ENCODE peak calls at places on chromosomes 2 and 18, in eight cellular contexts. X is left lung, Q is neural progenitor cell, H is colonic mucosa, T is Peyer's patch, N is PC-9, L is cardiac muscle cell, P is brain microvascular endothelial cell. C is an unnamed sample.
A peak's percentile ranks its signal among the peaks of the same experiment; 100 is the strongest.

GRCh38 chr2:161161074-161161577 is 898 bp downstream of the TANK start:
- DNase-seq in X (no peak), Q (peak; percentile 52), H (no peak), T (no peak), N (no peak), L (no peak), P (no peak), C (no peak)

GRCh38 chr18:48888681-48889080 is 62.1 kb downstream of the SMAD7 start:
- DNase-seq in X (no peak), Q (no peak), H (no peak), T (peak; percentile 33), N (no peak), L (no peak), P (no peak), C (no peak)

GRCh38 chr2:47089083-47089464 is 66.0 kb downstream of the STPG4 start:
- DNase-seq in X (no peak), Q (no peak), H (no peak), T (no peak), N (peak; percentile 62), L (no peak), P (peak; percentile 77), C (no peak)

GRCh38 chr2:59389240-59389639 is 1148.1 kb upstream of the FANCL start:
- DNase-seq in X (no peak), Q (no peak), H (no peak), T (no peak), N (no peak), L (peak; percentile 14), P (peak; percentile 14), C (peak; percentile 77)

GRCh38 chr2:221999702-222000101 is 299.1 kb downstream of the PAX3 start:
- DNase-seq in X (no peak), Q (no peak), H (no peak), T (no peak), N (peak; percentile 99), L (no peak), P (peak; percentile 77), C (no peak)

GRCh38 chr2:162244559-162245031 is 1.4 kb upstream of the FAP start:
- DNase-seq in X (peak; percentile 66), Q (no peak), H (no peak), T (no peak), N (peak; percentile 87), L (no peak), P (peak; percentile 94), C (peak; percentile 86)

GRCh38 chr2:101253013-101253712 is 477 bp downstream of the CNOT11 start:
- DNase-seq in X (peak; percentile 93), Q (peak; percentile 72), H (peak; percentile 59), T (peak; percentile 82), N (peak; percentile 67), L (peak; percentile 68), P (peak; percentile 32), C (peak; percentile 77)

GRCh38 chr2:56416500-56417176 is 232.8 kb downstream of the CCDC85A start:
- DNase-seq in X (no peak), Q (no peak), H (no peak), T (no peak), N (no peak), L (no peak), P (no peak), C (no peak)

GRCh38 chr2:176161817-176162626 is 4.9 kb downstream of the HOXD3 start:
- DNase-seq in X (no peak), Q (peak; percentile 35), H (no peak), T (no peak), N (no peak), L (no peak), P (no peak), C (no peak)

GRCh38 chr2:65934992-65935629 is 499.8 kb upstream of the MEIS1 start:
- DNase-seq in X (no peak), Q (no peak), H (no peak), T (no peak), N (no peak), L (no peak), P (no peak), C (no peak)

GRCh38 chr2:71923887-71924533 is 223.7 kb downstream of the CYP26B1 start:
- DNase-seq in X (no peak), Q (peak; percentile 91), H (peak; percentile 76), T (peak; percentile 56), N (peak; percentile 48), L (peak; percentile 88), P (peak; percentile 64), C (no peak)

GRCh38 chr2:178344121-178344520 is 106.9 kb downstream of the PRKRA start:
- DNase-seq in X (no peak), Q (no peak), H (no peak), T (no peak), N (no peak), L (no peak), P (no peak), C (no peak)

GRCh38 chr2:239467281-239467955 is 66.6 kb upstream of the HDAC4 start:
- DNase-seq in X (no peak), Q (no peak), H (no peak), T (no peak), N (no peak), L (no peak), P (no peak), C (peak; percentile 18)

GRCh38 chr2:234679151-234679765 is 182.4 kb upstream of the ARL4C start:
- DNase-seq in X (no peak), Q (no peak), H (no peak), T (no peak), N (no peak), L (no peak), P (no peak), C (no peak)

GRCh38 chr2:220270506-220271070 is 643.2 kb downstream of the SLC4A3 start:
- DNase-seq in X (no peak), Q (no peak), H (no peak), T (no peak), N (no peak), L (no peak), P (no peak), C (no peak)
- H3K27ac ChIP-seq in X (no peak overlapping the region), Q (no peak overlapping the region), H (no peak overlapping the region), T (no peak overlapping the region), N (no peak overlapping the region), L (no peak overlapping the region), P (no peak overlapping the region), C (no peak overlapping the region)

GRCh38 chr2:189022002-189022401 is 47.8 kb downstream of the COL3A1 start:
- DNase-seq in X (no peak), Q (no peak), H (no peak), T (no peak), N (no peak), L (no peak), P (peak; percentile 53), C (no peak)

GRCh38 chr2:189018636-189019035 is 44.5 kb downstream of the COL3A1 start:
- DNase-seq in X (no peak), Q (no peak), H (no peak), T (no peak), N (no peak), L (no peak), P (no peak), C (no peak)

GRCh38 chr2:189020179-189020578 is 46.0 kb downstream of the COL3A1 start:
- DNase-seq in X (no peak), Q (no peak), H (no peak), T (no peak), N (no peak), L (no peak), P (no peak), C (no peak)

GRCh38 chr2:189024861-189025618 is 50.9 kb downstream of the COL3A1 start:
- DNase-seq in X (no peak), Q (peak; percentile 26), H (no peak), T (no peak), N (no peak), L (no peak), P (no peak), C (no peak)

GRCh38 chr2:189022492-189022891 is 48.3 kb downstream of the COL3A1 start:
- DNase-seq in X (no peak), Q (no peak), H (no peak), T (no peak), N (no peak), L (no peak), P (no peak), C (no peak)
- H3K27ac ChIP-seq in X (peak overlapping the region; percentile 13), Q (no peak overlapping the region), H (no peak overlapping the region), T (no peak overlapping the region), N (no peak overlapping the region), L (no peak overlapping the region), P (peak overlapping the region; percentile 54), C (no peak overlapping the region)

GRCh38 chr2:102708847-102709559 is 52.8 kb upstream of the TMEM182 start:
- DNase-seq in X (no peak), Q (no peak), H (no peak), T (no peak), N (peak; percentile 60), L (no peak), P (peak; percentile 60), C (peak; percentile 64)
- H3K27ac ChIP-seq in X (no peak overlapping the region), Q (no peak overlapping the region), H (no peak overlapping the region), T (no peak overlapping the region), N (no peak overlapping the region), L (no peak overlapping the region), P (no peak overlapping the region), C (no peak overlapping the region)

GRCh38 chr2:183037281-183037659 is 987 bp downstream of the NCKAP1 start:
- DNase-seq in X (no peak), Q (no peak), H (no peak), T (no peak), N (peak; percentile 81), L (no peak), P (no peak), C (no peak)
- H3K27ac ChIP-seq in X (peak overlapping the region; percentile 93), Q (peak overlapping the region; percentile 99), H (peak overlapping the region; percentile 96), T (peak overlapping the region; percentile 79), N (peak overlapping the region; percentile 87), L (peak overlapping the region; percentile 99), P (peak overlapping the region; percentile 99), C (peak overlapping the region; percentile 91)

GRCh38 chr2:16068233-16068940 is 128.0 kb downstream of the MYCN start:
- DNase-seq in X (no peak), Q (no peak), H (no peak), T (no peak), N (no peak), L (no peak), P (no peak), C (no peak)

GRCh38 chr2:16071039-16071864 is 130.9 kb downstream of the MYCN start:
- DNase-seq in X (no peak), Q (no peak), H (no peak), T (no peak), N (no peak), L (no peak), P (no peak), C (no peak)

GRCh38 chr2:16070648-16070971 is 130.3 kb downstream of the MYCN start:
- DNase-seq in X (no peak), Q (no peak), H (no peak), T (no peak), N (no peak), L (no peak), P (no peak), C (no peak)

GRCh38 chr2:16069663-16069932 is 129.2 kb downstream of the MYCN start:
- DNase-seq in X (no peak), Q (no peak), H (no peak), T (no peak), N (no peak), L (no peak), P (no peak), C (no peak)

DNA sequence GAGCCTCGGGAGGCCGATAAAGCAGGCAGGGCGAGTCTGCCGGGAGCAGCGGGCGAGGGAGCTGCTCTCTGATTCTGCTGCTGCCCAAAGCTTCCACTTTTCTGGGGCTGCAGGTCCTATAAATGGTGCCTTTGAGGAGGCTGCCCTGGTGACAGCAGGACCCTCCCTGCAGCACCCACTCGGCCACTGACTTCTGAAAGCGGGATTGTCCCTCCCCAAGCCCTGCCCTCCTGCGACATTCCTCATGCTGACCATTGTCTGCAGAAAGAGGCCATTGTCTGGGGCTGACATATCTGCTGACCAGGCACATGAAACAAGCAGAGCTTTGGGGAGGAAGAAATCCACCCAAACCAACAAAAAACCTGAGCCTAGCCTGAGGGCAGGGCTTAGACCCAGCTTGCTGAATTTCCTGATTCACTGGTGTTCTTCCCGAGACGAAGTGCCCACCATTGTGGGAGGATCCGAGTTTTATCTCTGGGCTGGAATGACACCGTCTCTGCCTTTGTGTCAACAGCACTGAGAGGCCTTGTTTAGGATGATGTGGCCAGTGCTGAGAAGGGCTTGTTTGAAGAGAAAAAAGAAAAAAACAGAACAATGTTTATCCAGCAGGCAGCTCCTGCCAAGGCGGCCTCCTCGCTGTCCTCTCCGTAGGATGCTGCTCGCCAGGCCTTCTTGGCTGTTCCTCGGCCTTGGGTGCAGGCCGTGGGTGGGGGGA is 129.7 kb downstream of the MYCN start:
- DNase-seq in X (no peak), Q (peak; percentile 71), H (no peak), T (no peak), N (no peak), L (no peak), P (no peak), C (no peak)
- H3K27ac ChIP-seq in X (no peak overlapping the region), Q (peak overlapping the region; percentile 75), H (no peak overlapping the region), T (no peak overlapping the region), N (no peak overlapping the region), L (no peak overlapping the region), P (no peak overlapping the region), C (no peak overlapping the region)

C was measured in RWPE2.